ENCODE peak calls at places on chromosomes 1 and 21, in seven cellular contexts. One of them, this sample, is unnamed.

GRCh38 chr1:83857108-83857507 is 141.8 kb downstream of the TTLL7 start:
- DNase-seq in BE2C: no peak
- DNase-seq in pancreas: no peak
- DNase-seq in IMR-90: peak; percentile 28
- DNase-seq in sigmoid colon: no peak
- DNase-seq in adrenal gland: no peak
- DNase-seq in GM23248: peak; percentile 61
- DNase-seq in this sample: no peak

GRCh38 chr21:44940116-44940631 is 345 bp downstream of the SLX9 start:
- DNase-seq in adrenal gland: no peak
- DNase-seq in pancreas: no peak
- DNase-seq in BE2C: no peak
- DNase-seq in GM23248: peak; percentile 59
- DNase-seq in sigmoid colon: no peak
- DNase-seq in IMR-90: no peak
- DNase-seq in this sample: no peak

GRCh38 chr1:36134805-36135339 is 9.8 kb upstream of the COL8A2 start:
- DNase-seq in adrenal gland: peak; percentile 78
- DNase-seq in GM23248: peak; percentile 66
- DNase-seq in IMR-90: peak; percentile 38
- DNase-seq in BE2C: peak; percentile 59
- DNase-seq in sigmoid colon: no peak
- DNase-seq in pancreas: peak; percentile 53
- DNase-seq in this sample: no peak

GRCh38 chr1:116763787-116764465 is 9.7 kb downstream of the CD2 start:
- DNase-seq in pancreas: peak; percentile 58
- DNase-seq in adrenal gland: peak; percentile 58
- DNase-seq in IMR-90: no peak
- DNase-seq in BE2C: peak; percentile 47
- DNase-seq in sigmoid colon: no peak
- DNase-seq in GM23248: peak; percentile 46
- DNase-seq in this sample: no peak

GRCh38 chr21:45724345-45724961 is 80.9 kb downstream of the PCBP3 start:
- DNase-seq in sigmoid colon: no peak
- DNase-seq in IMR-90: no peak
- DNase-seq in pancreas: no peak
- DNase-seq in adrenal gland: no peak
- DNase-seq in BE2C: peak; percentile 53
- DNase-seq in GM23248: no peak
- DNase-seq in this sample: no peak

GRCh38 chr1:20376880-20377494 is 86.3 kb downstream of the VWA5B1 start:
- DNase-seq in IMR-90: peak; percentile 35
- DNase-seq in adrenal gland: peak; percentile 86
- DNase-seq in pancreas: peak; percentile 56
- DNase-seq in sigmoid colon: peak; percentile 73
- DNase-seq in GM23248: peak; percentile 67
- DNase-seq in BE2C: peak; percentile 48
- DNase-seq in this sample: peak; percentile 33

GRCh38 chr1:3247521-3248031 is 178.6 kb downstream of the PRDM16 start:
- DNase-seq in IMR-90: no peak
- DNase-seq in adrenal gland: no peak
- DNase-seq in sigmoid colon: no peak
- DNase-seq in BE2C: no peak
- DNase-seq in GM23248: no peak
- DNase-seq in pancreas: no peak
- DNase-seq in this sample: no peak

GRCh38 chr1:225746361-225747179 is 31.1 kb upstream of the SRP9 start:
- DNase-seq in adrenal gland: peak; percentile 85
- DNase-seq in BE2C: peak; percentile 43
- DNase-seq in sigmoid colon: peak; percentile 85
- DNase-seq in pancreas: peak; percentile 80
- DNase-seq in GM23248: peak; percentile 94
- DNase-seq in IMR-90: peak; percentile 90
- DNase-seq in this sample: no peak

GRCh38 chr1:59730759-59731478 is 83.8 kb upstream of the HOOK1 start:
- DNase-seq in BE2C: no peak
- DNase-seq in adrenal gland: peak; percentile 96
- DNase-seq in pancreas: peak; percentile 63
- DNase-seq in GM23248: peak; percentile 97
- DNase-seq in sigmoid colon: peak; percentile 93
- DNase-seq in IMR-90: peak; percentile 99
- DNase-seq in this sample: no peak

GRCh38 chr21:15421947-15422346 is 307.8 kb upstream of the USP25 start:
- DNase-seq in adrenal gland: no peak
- DNase-seq in sigmoid colon: no peak
- DNase-seq in pancreas: no peak
- DNase-seq in IMR-90: no peak
- DNase-seq in BE2C: no peak
- DNase-seq in GM23248: peak; percentile 60
- DNase-seq in this sample: no peak

GRCh38 chr21:38952890-38953289 is 147.2 kb downstream of the ETS2 start:
- DNase-seq in IMR-90: no peak
- DNase-seq in GM23248: peak; percentile 42
- DNase-seq in adrenal gland: no peak
- DNase-seq in pancreas: no peak
- DNase-seq in sigmoid colon: no peak
- DNase-seq in BE2C: no peak
- DNase-seq in this sample: no peak

GRCh38 chr1:234246638-234247116 is 126.6 kb upstream of the COA6 start:
- DNase-seq in sigmoid colon: no peak
- DNase-seq in BE2C: no peak
- DNase-seq in IMR-90: no peak
- DNase-seq in adrenal gland: no peak
- DNase-seq in pancreas: no peak
- DNase-seq in GM23248: no peak
- DNase-seq in this sample: peak; percentile 76

GRCh38 chr1:234240680-234241079 is 132.6 kb upstream of the COA6 start:
- DNase-seq in pancreas: no peak
- DNase-seq in adrenal gland: no peak
- DNase-seq in IMR-90: no peak
- DNase-seq in sigmoid colon: no peak
- DNase-seq in GM23248: no peak
- DNase-seq in BE2C: no peak
- DNase-seq in this sample: no peak

GRCh38 chr1:234244482-234244881 is 128.8 kb upstream of the COA6 start:
- DNase-seq in pancreas: no peak
- DNase-seq in BE2C: no peak
- DNase-seq in adrenal gland: no peak
- DNase-seq in IMR-90: no peak
- DNase-seq in GM23248: no peak
- DNase-seq in sigmoid colon: no peak
- DNase-seq in this sample: peak; percentile 45

GRCh38 chr1:234242091-234242490 is 131.2 kb upstream of the COA6 start:
- DNase-seq in BE2C: no peak
- DNase-seq in sigmoid colon: no peak
- DNase-seq in IMR-90: no peak
- DNase-seq in GM23248: no peak
- DNase-seq in adrenal gland: no peak
- DNase-seq in pancreas: no peak
- DNase-seq in this sample: no peak

GRCh38 chr1:234243872-234244271 is 129.4 kb upstream of the COA6 start:
- DNase-seq in GM23248: no peak
- DNase-seq in adrenal gland: no peak
- DNase-seq in pancreas: no peak
- DNase-seq in sigmoid colon: no peak
- DNase-seq in BE2C: no peak
- DNase-seq in IMR-90: no peak
- DNase-seq in this sample: no peak
- H3K4me3 ChIP-seq in GM23248: no peak overlapping the region
- H3K4me3 ChIP-seq in adrenal gland: no peak overlapping the region
- H3K4me3 ChIP-seq in pancreas: no peak overlapping the region
- H3K4me3 ChIP-seq in sigmoid colon: no peak overlapping the region
- H3K4me3 ChIP-seq in BE2C: no peak overlapping the region
- H3K4me3 ChIP-seq in IMR-90: no peak overlapping the region
- H3K4me3 ChIP-seq in this sample: no peak overlapping the region

GRCh38 chr1:38941527-38942019 is at the start of gene RHBDL2:
- DNase-seq in pancreas: peak; percentile 53
- DNase-seq in IMR-90: peak; percentile 38
- DNase-seq in BE2C: no peak
- DNase-seq in sigmoid colon: peak; percentile 71
- DNase-seq in GM23248: peak; percentile 89
- DNase-seq in adrenal gland: peak; percentile 82
- DNase-seq in this sample: no peak
- H3K4me3 ChIP-seq in pancreas: peak within 1 kb of the TSS; percentile 43
- H3K4me3 ChIP-seq in IMR-90: peak within 1 kb of the TSS; percentile 28
- H3K4me3 ChIP-seq in BE2C: no peak within 1 kb of the TSS
- H3K4me3 ChIP-seq in sigmoid colon: peak within 1 kb of the TSS; percentile 39
- H3K4me3 ChIP-seq in GM23248: peak within 1 kb of the TSS; percentile 69
- H3K4me3 ChIP-seq in adrenal gland: peak within 1 kb of the TSS; percentile 52
- H3K4me3 ChIP-seq in this sample: no peak within 1 kb of the TSS

GRCh38 chr1:161934278-161934608 is 89.4 kb downstream of the OLFML2B start:
- DNase-seq in sigmoid colon: no peak
- DNase-seq in GM23248: no peak
- DNase-seq in pancreas: no peak
- DNase-seq in adrenal gland: no peak
- DNase-seq in IMR-90: no peak
- DNase-seq in BE2C: no peak
- DNase-seq in this sample: peak; percentile 11

GRCh38 chr1:161932668-161933067 is 91.0 kb downstream of the OLFML2B start:
- DNase-seq in sigmoid colon: peak; percentile 59
- DNase-seq in adrenal gland: peak; percentile 64
- DNase-seq in pancreas: no peak
- DNase-seq in IMR-90: no peak
- DNase-seq in GM23248: no peak
- DNase-seq in BE2C: no peak
- DNase-seq in this sample: no peak

GRCh38 chr1:161935264-161935663 is 88.4 kb downstream of the OLFML2B start:
- DNase-seq in sigmoid colon: no peak
- DNase-seq in pancreas: no peak
- DNase-seq in BE2C: no peak
- DNase-seq in GM23248: no peak
- DNase-seq in IMR-90: no peak
- DNase-seq in adrenal gland: no peak
- DNase-seq in this sample: no peak

GRCh38 chr1:161936786-161937185 is 86.9 kb downstream of the OLFML2B start:
- DNase-seq in BE2C: no peak
- DNase-seq in GM23248: no peak
- DNase-seq in IMR-90: no peak
- DNase-seq in pancreas: no peak
- DNase-seq in sigmoid colon: no peak
- DNase-seq in adrenal gland: no peak
- DNase-seq in this sample: no peak

DNA sequence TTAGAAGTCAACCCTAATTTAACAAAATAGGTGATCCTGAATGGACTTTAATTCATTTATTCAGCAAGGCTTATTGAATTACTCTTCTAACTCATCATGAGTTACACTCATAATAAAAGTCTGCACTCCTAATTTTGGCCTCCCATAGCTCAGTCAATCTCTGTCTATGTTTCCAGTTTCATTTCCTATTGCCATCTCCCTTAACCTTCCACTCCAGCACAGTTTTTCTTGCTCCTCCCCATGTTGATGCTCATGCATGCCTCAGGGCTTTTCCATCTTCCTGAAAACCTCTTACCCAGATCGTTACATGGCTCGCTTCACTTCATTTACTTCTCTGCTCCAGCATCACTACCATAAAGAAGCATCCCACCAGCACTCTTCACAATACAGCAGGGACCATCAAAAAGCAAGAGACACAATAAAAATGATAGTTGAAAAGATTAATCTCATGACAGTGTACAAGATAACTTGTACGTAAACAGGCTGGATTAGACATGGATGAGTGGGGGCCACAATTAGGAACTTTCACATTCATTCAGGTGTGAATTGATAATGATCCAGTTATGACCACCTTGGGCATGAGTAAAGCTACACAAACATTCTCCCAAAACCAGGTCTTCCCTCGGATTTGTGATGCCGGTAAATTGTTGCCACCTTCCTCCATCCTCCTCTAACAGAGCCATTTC is 89.9 kb downstream of the OLFML2B start:
- DNase-seq in pancreas: no peak
- DNase-seq in BE2C: no peak
- DNase-seq in adrenal gland: no peak
- DNase-seq in GM23248: no peak
- DNase-seq in IMR-90: no peak
- DNase-seq in sigmoid colon: no peak
- DNase-seq in this sample: no peak
- H3K4me3 ChIP-seq in pancreas: no peak overlapping the region
- H3K4me3 ChIP-seq in BE2C: no peak overlapping the region
- H3K4me3 ChIP-seq in adrenal gland: no peak overlapping the region
- H3K4me3 ChIP-seq in GM23248: no peak overlapping the region
- H3K4me3 ChIP-seq in IMR-90: no peak overlapping the region
- H3K4me3 ChIP-seq in sigmoid colon: no peak overlapping the region
- H3K4me3 ChIP-seq in this sample: no peak overlapping the region

GRCh38 chr1:24139846-24140425 is 3.0 kb downstream of the IL22RA1 start:
- DNase-seq in GM23248: no peak
- DNase-seq in adrenal gland: no peak
- DNase-seq in pancreas: peak; percentile 66
- DNase-seq in BE2C: no peak
- DNase-seq in IMR-90: no peak
- DNase-seq in sigmoid colon: no peak
- DNase-seq in this sample: no peak

GRCh38 chr1:24141311-24141997 is 1.5 kb downstream of the IL22RA1 start:
- DNase-seq in sigmoid colon: no peak
- DNase-seq in adrenal gland: no peak
- DNase-seq in BE2C: no peak
- DNase-seq in IMR-90: no peak
- DNase-seq in GM23248: no peak
- DNase-seq in pancreas: peak; percentile 55
- DNase-seq in this sample: no peak

GRCh38 chr1:24139159-24139489 is 3.8 kb downstream of the IL22RA1 start:
- DNase-seq in BE2C: no peak
- DNase-seq in GM23248: no peak
- DNase-seq in adrenal gland: no peak
- DNase-seq in IMR-90: no peak
- DNase-seq in sigmoid colon: no peak
- DNase-seq in pancreas: no peak
- DNase-seq in this sample: no peak

GRCh38 chr1:24140741-24141181 is 2.2 kb downstream of the IL22RA1 start:
- DNase-seq in GM23248: no peak
- DNase-seq in sigmoid colon: no peak
- DNase-seq in pancreas: peak; percentile 91
- DNase-seq in BE2C: no peak
- DNase-seq in adrenal gland: no peak
- DNase-seq in IMR-90: no peak
- DNase-seq in this sample: no peak

DNA sequence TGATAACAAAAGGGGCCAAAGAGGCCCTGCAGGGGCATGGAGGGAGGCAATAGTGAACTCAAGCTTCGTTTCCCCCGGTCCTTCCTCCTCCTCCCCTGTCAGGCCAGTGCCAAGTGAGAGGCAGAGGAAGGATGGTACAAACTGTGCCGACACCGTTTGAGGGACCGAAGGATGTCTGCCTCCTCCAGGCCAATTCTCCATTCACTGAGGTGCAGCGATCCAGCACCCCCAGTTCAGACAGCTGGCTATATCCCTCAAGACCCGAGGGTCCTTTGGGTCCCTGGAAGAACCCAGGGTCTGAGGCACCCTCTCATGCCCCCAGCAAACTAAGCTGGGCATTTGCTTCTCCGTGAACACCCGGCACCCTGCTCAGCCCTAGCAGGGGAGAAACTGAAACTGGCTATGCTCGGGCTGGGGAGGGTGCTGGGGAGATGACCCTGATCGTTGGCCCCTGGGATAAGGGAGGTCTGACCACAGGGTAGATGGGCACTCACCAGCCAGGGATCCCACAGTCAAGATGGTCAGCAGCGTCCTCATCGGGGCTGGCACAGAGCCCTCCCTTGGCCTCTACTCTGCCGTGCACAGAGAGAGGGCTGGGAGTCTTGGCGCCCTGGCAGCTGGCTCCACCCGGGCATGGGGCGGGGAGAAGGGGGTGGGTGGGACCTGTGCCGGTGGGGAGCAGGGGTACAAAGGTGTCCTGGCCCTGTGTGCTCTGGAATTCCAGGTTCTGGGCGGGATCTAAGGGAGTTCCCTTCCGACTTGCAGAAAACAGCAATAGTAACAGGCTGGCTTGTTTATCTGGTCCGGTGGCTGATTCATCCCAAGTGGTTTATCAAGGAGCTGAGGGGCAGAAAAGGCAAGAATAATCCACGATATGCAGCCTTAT is at the start of gene IL22RA1:
- DNase-seq in BE2C: no peak
- DNase-seq in GM23248: peak; percentile 65
- DNase-seq in pancreas: peak; percentile 87
- DNase-seq in IMR-90: peak; percentile 19
- DNase-seq in sigmoid colon: peak; percentile 61
- DNase-seq in adrenal gland: no peak
- DNase-seq in this sample: no peak
- H3K4me3 ChIP-seq in BE2C: no peak within 1 kb of the TSS
- H3K4me3 ChIP-seq in GM23248: peak within 1 kb of the TSS; percentile 75
- H3K4me3 ChIP-seq in pancreas: peak within 1 kb of the TSS; percentile 63
- H3K4me3 ChIP-seq in IMR-90: peak within 1 kb of the TSS; percentile 36
- H3K4me3 ChIP-seq in sigmoid colon: peak within 1 kb of the TSS; percentile 33
- H3K4me3 ChIP-seq in adrenal gland: peak within 1 kb of the TSS; percentile 61
- H3K4me3 ChIP-seq in this sample: no peak within 1 kb of the TSS